ENCODE peak calls at places on chromosomes 13 and 19, in nine cellular contexts. J is AG04450; F is heart right ventricle; R is body of pancreas; E is CD8-positive, alpha-beta T cell; N is aorta; S is ascending aorta; P is brain microvascular endothelial cell; V is psoas muscle. O is an unnamed sample. For H3K27me3, the result is how much of the 10 kb centered on the place peaks cover.

GRCh38 chr19:55244004-55244680 is 14.7 kb downstream of the PPP6R1 start:
- DNase-seq in N (no peak), P (no peak), E (no peak), V (no peak), S (no peak), R (no peak), F (no peak), J (no peak), O (no peak)

GRCh38 chr13:30730526-30730925 is 4.8 kb upstream of the ALOX5AP start:
- DNase-seq in F (no peak), S (no peak), V (no peak), R (no peak), J (no peak), P (no peak), N (no peak), E (no peak), O (no peak)

GRCh38 chr19:50817941-50818858 is 5.4 kb downstream of the KLK1 start:
- DNase-seq in S (no peak), P (peak), N (no peak), R (peak), J (no peak), E (no peak), F (peak), V (peak), O (no peak)

GRCh38 chr13:72820156-72820897 is 38.4 kb downstream of the PIBF1 start:
- DNase-seq in N (no peak), P (peak), J (peak), F (no peak), E (no peak), S (no peak), R (no peak), V (no peak), O (no peak)

GRCh38 chr19:31054430-31054829 is 294.8 kb downstream of the TSHZ3 start:
- DNase-seq in F (peak), V (no peak), N (peak), E (no peak), R (no peak), J (peak), P (peak), S (no peak), O (peak)

GRCh38 chr13:59677966-59678814 is 485.5 kb downstream of the DIAPH3 start:
- DNase-seq in F (peak), V (no peak), R (peak), P (peak), J (peak), S (no peak), N (no peak), E (no peak), O (peak)

GRCh38 chr19:3670258-3670795 is 29.9 kb downstream of the PIP5K1C start:
- DNase-seq in F (peak), N (peak), V (peak), S (peak), R (peak), J (peak), E (no peak), P (peak), O (peak)

GRCh38 chr13:63161219-63161618 is 1745.6 kb upstream of the PCDH20 start:
- DNase-seq in P (peak), F (no peak), E (no peak), V (no peak), J (no peak), R (no peak), S (no peak), N (no peak), O (no peak)

GRCh38 chr19:39582891-39583625 is 19.3 kb upstream of the LGALS13 start:
- DNase-seq in F (no peak), R (no peak), J (no peak), P (no peak), N (no peak), V (no peak), E (no peak), S (no peak), O (no peak)

GRCh38 chr13:59437902-59438301 is 725.8 kb downstream of the DIAPH3 start:
- DNase-seq in P (no peak), E (no peak), R (no peak), J (no peak), F (no peak), V (no peak), N (no peak), S (no peak), O (no peak)

GRCh38 chr13:20825476-20825875 is 51.7 kb upstream of the EEF1AKMT1 start:
- DNase-seq in N (no peak), J (no peak), E (no peak), V (no peak), F (no peak), P (no peak), S (no peak), R (no peak), O (no peak)

GRCh38 chr13:94660695-94661324 is 51.5 kb downstream of the SOX21 start:
- DNase-seq in S (no peak), V (no peak), F (no peak), P (peak), E (no peak), N (no peak), R (no peak), J (no peak), O (no peak)

GRCh38 chr13:103354189-103354588 is 288.0 kb upstream of the SLC10A2 start:
- DNase-seq in F (no peak), J (no peak), S (no peak), V (no peak), P (no peak), N (no peak), R (no peak), E (no peak), O (no peak)

GRCh38 chr19:34489175-34489574 is 7.6 kb downstream of the WTIP start:
- DNase-seq in F (no peak), P (no peak), S (no peak), J (no peak), E (no peak), N (no peak), R (no peak), V (no peak), O (no peak)

GRCh38 chr19:30870861-30871260 is 478.4 kb downstream of the TSHZ3 start:
- DNase-seq in E (no peak), N (no peak), P (no peak), S (no peak), V (no peak), F (no peak), J (no peak), R (no peak), O (no peak)

GRCh38 chr13:95301135-95301946 is at the start of gene ABCC4:
- DNase-seq in R (peak), N (peak), S (no peak), F (peak), E (peak), V (peak), P (peak), J (peak), O (no peak)

GRCh38 chr19:48501446-48501960 is 10.1 kb downstream of the LMTK3 start:
- DNase-seq in R (peak), V (no peak), F (no peak), P (no peak), J (no peak), S (no peak), E (peak), N (peak), O (no peak)

GRCh38 chr13:103157434-103158145 is 91.4 kb upstream of the SLC10A2 start:
- DNase-seq in J (no peak), E (no peak), R (no peak), P (no peak), F (no peak), N (no peak), S (no peak), V (no peak), O (no peak)

GRCh38 chr19:48419158-48419920 is 25.9 kb downstream of the GRIN2D start:
- DNase-seq in N (peak), E (peak), R (no peak), P (peak), J (no peak), S (no peak), F (no peak), V (peak), O (no peak)

GRCh38 chr19:38634757-38635482 is 12.5 kb upstream of the ACTN4 start:
- DNase-seq in R (peak), V (peak), N (peak), F (peak), S (no peak), E (peak), J (peak), P (peak), O (no peak)

GRCh38 chr19:12953456-12954149 is 3.4 kb downstream of the GADD45GIP1 start:
- DNase-seq in P (no peak), V (no peak), N (no peak), F (no peak), R (no peak), J (no peak), E (no peak), S (no peak), O (no peak)
- H3K4me3 ChIP-seq in P (no peak), V (peak), N (no peak), F (no peak), R (no peak), J (no peak), E (no peak), S (no peak), O (no peak)

GRCh38 chr13:112341446-112341845 is 34.7 kb upstream of the SPACA7 start:
- DNase-seq in V (no peak), N (no peak), R (no peak), E (no peak), F (no peak), J (no peak), P (no peak), S (no peak), O (no peak)

GRCh38 chr13:112341976-112342735 is 34.0 kb upstream of the SPACA7 start:
- DNase-seq in F (no peak), J (no peak), V (no peak), R (no peak), P (no peak), E (no peak), S (no peak), N (no peak), O (no peak)

GRCh38 chr13:112342841-112343361 is 33.3 kb upstream of the SPACA7 start:
- DNase-seq in S (no peak), V (no peak), E (no peak), R (no peak), P (no peak), F (no peak), J (no peak), N (no peak), O (no peak)

GRCh38 chr13:112345826-112346172 is 30.4 kb upstream of the SPACA7 start:
- DNase-seq in N (no peak), F (no peak), S (no peak), R (no peak), V (no peak), J (no peak), P (no peak), E (no peak), O (no peak)

DNA sequence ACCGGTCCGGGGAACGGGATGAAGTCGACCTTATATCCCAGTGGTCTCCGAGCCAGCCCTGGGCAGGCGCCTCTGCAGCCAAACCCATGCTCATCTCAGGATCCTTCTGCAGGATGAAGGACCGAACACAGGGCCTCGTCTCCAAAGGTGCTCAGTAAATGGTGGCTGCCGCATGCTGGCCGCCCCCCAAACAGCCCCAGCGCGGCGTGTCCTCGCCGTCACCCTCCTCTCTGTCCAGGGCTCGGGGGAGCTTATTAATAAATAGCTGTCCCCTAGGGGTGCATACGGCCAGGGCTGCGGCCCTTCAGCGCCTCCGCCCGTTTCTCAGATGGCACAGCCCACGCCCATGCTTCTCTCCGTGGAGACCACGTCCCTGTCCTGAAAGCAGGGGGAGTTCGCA is 32.6 kb upstream of the SPACA7 start:
- DNase-seq in V (no peak), J (no peak), P (no peak), E (no peak), N (no peak), S (no peak), F (no peak), R (no peak), O (no peak)
- H3K27me3 ChIP-seq in V (under half), J (under half), P (under half), E (under half), N (under half), S (under half), F (half or more), R (under half), O (under half)

DNA sequence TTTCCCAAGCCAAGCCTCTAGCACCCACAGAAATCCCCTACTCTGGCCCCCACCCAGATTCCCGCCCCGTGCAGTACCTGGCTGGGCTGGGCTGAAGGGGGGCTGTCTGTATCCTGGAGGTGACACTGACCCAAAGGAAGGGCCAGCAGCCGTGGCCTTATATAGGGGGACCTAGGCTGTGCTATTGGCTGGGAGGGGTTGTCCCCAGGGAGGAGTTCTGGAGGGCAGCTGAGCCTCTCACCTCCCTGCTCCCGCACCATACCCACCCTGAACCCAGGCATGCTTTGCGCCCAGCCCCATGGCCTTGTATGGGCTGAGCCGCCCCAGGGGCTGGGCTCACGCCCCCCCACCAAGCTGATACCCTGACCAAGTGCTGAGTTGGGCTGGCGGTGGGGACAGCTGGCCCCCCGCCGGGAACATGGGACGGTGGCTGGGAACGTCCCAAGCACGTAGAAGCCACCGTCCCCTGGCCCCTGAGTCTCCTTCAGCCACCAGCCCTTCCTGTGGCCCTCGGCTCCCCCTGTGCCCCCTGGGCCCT is at the start of gene CKM:
- DNase-seq in R (no peak), V (peak), P (no peak), F (peak), J (no peak), S (no peak), E (no peak), N (no peak), O (no peak)
- H3K4me3 ChIP-seq in R (no peak), V (peak), P (peak), F (peak), J (peak), S (no peak), E (no peak), N (no peak), O (peak)

GRCh38 chr13:27980280-27980998 is 8.1 kb downstream of the URAD start:
- DNase-seq in E (no peak), V (no peak), P (no peak), R (no peak), F (no peak), J (no peak), N (no peak), S (no peak), O (no peak)
- H3K27me3 ChIP-seq in E (under half), V (under half), P (half or more), R (under half), F (half or more), J (half or more), N (under half), S (under half), O (half or more)

DNA sequence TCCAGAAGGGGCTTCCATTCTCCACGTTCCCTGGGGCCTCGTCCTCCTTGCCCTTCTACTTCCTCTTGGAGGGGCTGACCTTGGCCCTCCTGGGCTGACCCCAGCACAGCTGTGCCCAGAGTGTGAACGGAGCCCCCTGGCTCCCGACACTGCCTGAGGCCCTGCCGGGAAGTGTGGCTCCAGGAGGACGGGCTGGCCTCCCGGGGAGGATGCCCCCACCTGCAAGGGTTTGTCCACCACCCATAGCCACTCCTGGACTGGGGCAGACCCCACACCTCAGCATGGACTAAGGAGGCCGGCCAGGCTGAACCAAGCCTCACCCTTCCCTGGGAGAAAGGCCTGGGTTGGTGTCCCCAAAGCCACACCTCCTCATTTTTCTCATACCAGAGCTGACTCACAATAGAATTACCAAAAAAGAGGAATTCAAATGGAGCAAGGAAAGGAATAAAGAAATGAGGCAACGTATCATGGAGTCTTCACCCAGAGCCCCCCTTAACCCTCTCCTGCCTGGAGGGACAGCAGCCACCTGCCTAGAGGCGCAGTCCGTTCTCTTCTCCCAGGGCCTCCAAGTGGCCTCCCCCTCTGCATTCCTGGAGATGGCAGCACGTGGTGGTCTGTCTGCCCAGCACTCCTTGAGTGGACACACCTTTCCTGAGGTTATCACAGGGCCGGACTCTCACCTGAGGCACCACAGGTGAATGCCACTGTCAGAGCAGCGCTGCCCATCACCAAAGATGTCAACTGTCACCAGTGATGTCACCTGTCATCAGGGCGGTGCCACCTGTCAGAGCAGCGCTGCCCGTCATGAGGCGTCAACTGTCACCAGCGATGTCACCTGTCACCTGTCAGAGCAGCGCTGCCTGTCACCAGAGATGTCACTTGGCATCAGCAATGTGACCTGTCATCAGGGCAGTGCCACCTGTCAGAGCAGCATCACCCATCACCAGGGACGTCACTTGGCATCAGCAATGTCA is 3.1 kb upstream of the C13orf46 start:
- DNase-seq in F (no peak), R (peak), S (no peak), J (peak), N (peak), E (peak), V (peak), P (peak), O (peak)
- H3K4me3 ChIP-seq in F (no peak), R (no peak), S (no peak), J (no peak), N (no peak), E (no peak), V (no peak), P (no peak), O (no peak)